ENCODE peak calls at places on chromosomes 11 and 22, in eight cellular contexts. O, U, P, H, V, R, C and S are unnamed samples.

GRCh38 chr11:1049431-1049891 is 12.9 kb upstream of the MUC6 start:
- DNase-seq in P (no peak), O (no peak), V (no peak), U (no peak), C (no peak), H (no peak), R (peak), S (peak)

GRCh38 chr22:44341431-44342346 is 28.9 kb upstream of the SHISAL1 start:
- DNase-seq in O (no peak), C (peak), V (no peak), P (no peak), R (no peak), H (peak), U (no peak), S (peak)

GRCh38 chr11:93123351-93123898 is 74.4 kb downstream of the SLC36A4 start:
- DNase-seq in P (peak), R (no peak), C (peak), U (no peak), H (peak), O (no peak), V (no peak), S (no peak)

GRCh38 chr11:15091620-15092019 is 18.2 kb downstream of the CALCB start:
- DNase-seq in H (no peak), R (no peak), U (no peak), O (no peak), P (no peak), V (no peak), C (no peak), S (no peak)

GRCh38 chr22:48217596-48217995 is 1455.1 kb downstream of the TBC1D22A start:
- DNase-seq in U (no peak), H (no peak), V (no peak), C (no peak), R (peak), O (no peak), P (no peak), S (no peak)

GRCh38 chr11:63918576-63919171 is 1.7 kb upstream of the RCOR2 start:
- DNase-seq in H (no peak), P (no peak), R (no peak), U (no peak), O (no peak), V (no peak), C (no peak), S (no peak)

GRCh38 chr11:29005401-29005980 is 897.3 kb downstream of the METTL15 start:
- DNase-seq in R (no peak), H (no peak), U (no peak), V (no peak), C (no peak), P (no peak), O (no peak), S (no peak)

GRCh38 chr11:62147545-62147944 is 23.7 kb downstream of the INCENP start:
- DNase-seq in V (no peak), P (no peak), H (no peak), R (no peak), U (no peak), O (no peak), C (no peak), S (no peak)

GRCh38 chr22:21876486-21877176 is 9.2 kb upstream of the MAPK1 start:
- DNase-seq in O (no peak), H (peak), P (peak), V (peak), R (no peak), C (peak), U (no peak), S (no peak)

GRCh38 chr11:122642472-122642922 is 13.0 kb upstream of the UBASH3B start:
- DNase-seq in C (peak), O (no peak), U (no peak), H (peak), P (peak), R (no peak), V (peak), S (no peak)

GRCh38 chr11:48062649-48063048 is 82.3 kb downstream of the PTPRJ start:
- DNase-seq in C (no peak), R (no peak), P (no peak), U (no peak), H (no peak), O (no peak), V (no peak), S (no peak)

GRCh38 chr11:7600205-7600775 is 73.0 kb downstream of the CYB5R2 start:
- DNase-seq in V (peak), P (peak), C (peak), O (no peak), R (peak), H (peak), U (peak), S (peak)

GRCh38 chr11:30477061-30477460 is 109.1 kb downstream of the MPPED2 start:
- DNase-seq in V (no peak), U (no peak), H (no peak), P (no peak), R (no peak), O (no peak), C (no peak), S (no peak)

GRCh38 chr22:47113880-47114415 is 351.5 kb downstream of the TBC1D22A start:
- DNase-seq in C (no peak), V (no peak), H (no peak), R (no peak), O (no peak), U (no peak), P (no peak), S (no peak)

GRCh38 chr11:46888636-46889035 is 29.7 kb downstream of the LRP4 start:
- DNase-seq in H (no peak), U (no peak), R (no peak), O (no peak), C (no peak), P (no peak), V (no peak), S (no peak)

GRCh38 chr11:62716206-62716605 is 8.7 kb downstream of the GNG3 start:
- DNase-seq in P (no peak), C (no peak), O (no peak), H (no peak), R (no peak), V (no peak), U (no peak), S (no peak)

GRCh38 chr11:94997437-94997836 is 23.9 kb downstream of the KDM4D start:
- DNase-seq in H (no peak), P (no peak), R (no peak), O (no peak), V (no peak), C (no peak), U (no peak), S (no peak)

GRCh38 chr11:67644042-67644441 is 4.5 kb upstream of the TBX10 start:
- DNase-seq in P (no peak), H (no peak), O (no peak), R (no peak), U (no peak), V (no peak), C (no peak), S (no peak)

GRCh38 chr11:17013548-17014320 is 480 bp downstream of the PLEKHA7 start:
- DNase-seq in R (no peak), U (no peak), P (no peak), O (peak), V (no peak), C (no peak), H (peak), S (no peak)

GRCh38 chr11:76800466-76801200 is 17.5 kb downstream of the TSKU start:
- DNase-seq in U (no peak), O (no peak), V (no peak), P (no peak), H (no peak), C (no peak), R (no peak), S (no peak)

GRCh38 chr22:42932857-42933782 is 76.0 kb upstream of the ARFGAP3 start:
- DNase-seq in O (no peak), H (peak), R (no peak), C (no peak), U (no peak), P (no peak), V (no peak), S (no peak)

GRCh38 chr11:33116535-33116934 is 44.7 kb downstream of the CSTF3 start:
- DNase-seq in H (peak), V (no peak), O (no peak), R (no peak), P (no peak), U (no peak), C (no peak), S (no peak)

GRCh38 chr11:129815596-129816461 is at the start of gene TMEM45B:
- DNase-seq in R (peak), H (no peak), C (no peak), V (no peak), U (no peak), O (no peak), P (no peak), S (no peak)

GRCh38 chr11:95297680-95298452 is 66.9 kb upstream of the SESN3 start:
- DNase-seq in V (no peak), O (no peak), U (no peak), R (no peak), P (no peak), C (no peak), H (no peak), S (no peak)

GRCh38 chr11:36388086-36388485 is 92.0 kb downstream of the PRR5L start:
- DNase-seq in R (no peak), H (no peak), P (no peak), C (no peak), O (no peak), V (no peak), U (no peak), S (no peak)

GRCh38 chr11:35292290-35292689 is 127.1 kb downstream of the SLC1A2 start:
- DNase-seq in P (no peak), H (no peak), O (no peak), V (no peak), R (no peak), U (no peak), C (no peak), S (no peak)

GRCh38 chr22:42648368-42649260 is 578 bp downstream of the CYB5R3 start:
- DNase-seq in H (peak), O (no peak), C (peak), U (no peak), P (no peak), V (no peak), R (peak), S (peak)

GRCh38 chr11:12161603-12162350 is 51.4 kb downstream of the MICAL2 start:
- DNase-seq in C (no peak), V (no peak), R (no peak), U (no peak), O (no peak), P (no peak), H (no peak), S (no peak)

GRCh38 chr11:27041141-27041869 is 690 bp downstream of the BBOX1 start:
- DNase-seq in V (no peak), R (no peak), P (no peak), H (no peak), C (no peak), O (no peak), U (no peak), S (no peak)

GRCh38 chr11:68855205-68855978 is 13.7 kb upstream of the CPT1A start:
- DNase-seq in U (no peak), P (no peak), R (no peak), H (peak), O (no peak), V (no peak), C (peak), S (peak)
- H3K4me3 ChIP-seq in U (peak), P (peak), R (peak), H (peak), O (peak), V (peak), C (peak), S (peak)

GRCh38 chr22:37335819-37336199 is 53.5 kb downstream of the CYTH4 start:
- DNase-seq in C (no peak), H (no peak), O (no peak), V (no peak), U (no peak), P (no peak), R (no peak), S (no peak)
- H3K4me3 ChIP-seq in C (no peak), H (no peak), O (no peak), V (no peak), U (no peak), P (no peak), R (no peak), S (no peak)

DNA sequence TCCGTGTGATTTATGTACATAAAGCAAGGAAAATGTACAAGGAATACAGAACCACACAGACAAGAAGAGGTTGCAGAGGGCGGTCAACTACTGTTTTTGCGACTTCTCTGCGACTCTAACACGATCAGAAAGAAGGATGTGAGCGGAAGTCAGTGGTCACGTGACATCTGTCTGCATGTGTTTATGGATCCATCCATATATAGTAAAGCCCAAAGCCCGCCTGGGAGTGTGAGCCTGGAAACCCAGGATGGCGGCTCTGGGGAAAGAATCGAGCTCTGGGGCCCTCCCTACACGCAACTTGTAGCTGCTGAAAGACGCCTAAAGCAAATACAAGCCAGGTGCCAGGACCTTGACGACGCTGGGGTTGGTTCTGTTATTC is 8.8 kb downstream of the OSBPL5 start:
- DNase-seq in C (no peak), O (no peak), R (no peak), U (no peak), P (no peak), V (peak), H (no peak), S (no peak)
- H3K4me3 ChIP-seq in C (no peak), O (no peak), R (no peak), U (peak), P (no peak), V (no peak), H (peak), S (no peak)

DNA sequence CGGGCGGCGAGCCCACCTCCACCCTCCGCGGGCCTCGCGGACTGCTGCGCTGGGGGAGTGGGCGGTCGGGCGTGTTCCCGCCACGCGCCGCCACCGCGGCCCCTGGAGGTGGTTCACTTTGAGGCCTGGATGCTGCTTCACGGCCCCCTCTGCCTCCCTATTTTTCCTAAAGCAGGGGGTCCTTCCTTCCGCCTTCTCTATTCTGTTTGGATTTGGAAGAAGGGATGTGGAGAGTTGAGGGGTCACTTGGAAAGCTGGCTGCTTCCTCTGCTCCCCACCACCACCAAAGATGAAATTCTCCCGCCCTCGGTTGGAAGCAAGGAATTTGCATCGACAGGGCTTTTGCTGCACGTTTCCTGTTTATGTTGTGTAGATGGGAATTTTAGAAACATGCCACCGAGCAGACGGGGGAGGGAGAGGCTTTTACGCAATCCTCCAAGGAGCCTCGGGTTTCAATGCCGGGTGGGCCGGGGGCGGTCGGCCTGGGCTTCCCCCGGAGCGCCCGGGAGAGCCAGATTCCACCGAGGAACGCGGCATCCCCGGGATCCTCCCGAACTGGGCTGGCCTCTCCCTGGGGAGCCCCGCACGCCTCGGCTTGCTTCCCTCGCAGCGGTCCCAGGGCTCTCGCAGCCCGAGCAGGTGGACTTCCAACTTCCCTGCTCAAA is 402 bp upstream of the SBF2 start:
- DNase-seq in O (no peak), V (peak), R (no peak), H (peak), U (no peak), C (peak), P (peak), S (peak)
- H3K4me3 ChIP-seq in O (peak), V (peak), R (peak), H (peak), U (peak), C (peak), P (peak), S (peak)

DNA sequence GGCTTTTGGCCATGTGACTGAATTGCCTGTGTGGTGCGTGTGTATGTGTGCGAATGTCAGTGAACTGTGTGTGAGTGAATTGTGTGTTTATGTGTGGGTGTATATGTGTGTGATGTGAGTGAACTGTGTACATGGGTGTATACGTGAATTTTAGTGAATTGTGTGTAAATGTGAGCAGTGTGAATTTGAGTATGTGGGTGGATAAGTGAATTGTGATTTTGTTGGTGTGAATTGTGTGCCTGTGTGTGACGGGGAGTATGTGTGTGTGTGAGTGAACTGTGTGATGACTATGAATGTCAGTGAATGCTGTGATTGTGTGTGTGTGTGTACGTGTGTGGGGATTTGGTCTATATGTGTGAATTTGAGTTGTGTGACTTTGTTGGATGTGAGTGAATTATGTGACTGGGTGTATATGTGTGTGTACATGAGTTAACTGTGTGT is 3.5 kb downstream of the DDTL start:
- DNase-seq in V (no peak), C (no peak), R (no peak), H (no peak), P (no peak), U (no peak), O (no peak), S (no peak)
- H3K4me3 ChIP-seq in V (no peak), C (no peak), R (no peak), H (no peak), P (no peak), U (no peak), O (no peak), S (no peak)

GRCh38 chr22:26673485-26673884 is 16.1 kb downstream of the MIAT start:
- DNase-seq in C (no peak), V (peak), R (no peak), H (peak), U (no peak), O (no peak), P (no peak), S (no peak)

GRCh38 chr22:26672590-26673468 is 15.4 kb downstream of the MIAT start:
- DNase-seq in U (peak), R (peak), P (peak), O (peak), V (peak), H (peak), C (peak), S (peak)

GRCh38 chr22:26675687-26676273 is 18.4 kb downstream of the MIAT start:
- DNase-seq in R (no peak), H (no peak), P (no peak), U (no peak), C (no peak), V (no peak), O (no peak), S (no peak)

GRCh38 chr22:26672060-26672471 is 14.7 kb downstream of the MIAT start:
- DNase-seq in H (no peak), U (no peak), V (no peak), C (no peak), O (peak), P (no peak), R (no peak), S (no peak)

DNA sequence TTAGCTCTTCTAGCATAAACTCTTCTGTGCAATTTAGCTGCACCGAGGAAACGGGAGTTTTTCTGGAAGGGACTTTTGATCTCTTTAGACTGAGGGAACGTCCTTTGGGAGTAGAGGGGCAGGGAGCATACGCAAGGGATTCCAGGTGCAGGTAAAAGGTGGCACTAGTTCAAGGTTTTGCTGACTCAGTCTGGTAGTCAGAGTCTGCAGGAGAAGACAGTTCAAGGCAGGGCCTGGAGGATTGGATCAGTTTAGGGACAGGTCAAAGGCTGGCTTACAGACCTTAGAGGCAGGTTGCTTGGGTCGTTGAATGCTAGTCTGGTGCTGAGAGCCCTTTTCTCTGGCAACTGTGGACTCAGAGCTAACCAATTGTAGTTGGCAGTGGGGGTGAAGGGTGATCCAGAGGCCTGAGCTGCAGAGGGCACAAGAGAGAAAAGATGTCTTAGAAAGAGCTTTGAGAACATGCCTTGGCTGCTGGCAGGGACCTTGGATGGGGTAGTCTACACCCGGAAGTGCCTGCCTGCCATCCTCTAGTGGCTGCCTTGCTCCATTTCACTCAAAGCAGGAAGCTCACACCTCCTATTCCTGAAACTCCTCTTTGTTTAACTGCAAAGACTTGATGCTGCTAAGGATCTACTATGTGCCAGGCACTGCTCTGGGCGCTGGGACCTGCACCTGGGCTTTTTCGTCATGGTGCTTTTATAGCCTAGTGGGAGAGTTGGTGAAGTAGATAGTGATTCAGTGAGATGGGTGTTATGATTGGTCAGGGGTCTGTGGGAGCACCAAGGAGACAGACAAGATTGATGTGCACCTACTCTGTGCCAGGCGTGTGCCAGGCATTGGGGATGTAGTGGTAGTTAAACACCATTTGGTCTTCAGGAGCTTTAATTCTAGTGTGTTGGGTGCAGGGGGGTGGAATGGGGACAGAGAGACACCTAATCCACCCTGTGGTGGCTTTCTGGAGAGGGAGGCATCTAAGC is 17.1 kb downstream of the MIAT start:
- DNase-seq in U (no peak), P (no peak), C (no peak), H (no peak), V (no peak), O (no peak), R (no peak), S (no peak)
- H3K4me3 ChIP-seq in U (no peak), P (peak), C (no peak), H (no peak), V (no peak), O (peak), R (no peak), S (no peak)

GRCh38 chr11:131108780-131109179 is 192.5 kb upstream of the SNX19 start:
- DNase-seq in R (peak), P (no peak), U (no peak), H (peak), V (peak), O (no peak), C (no peak), S (no peak)
- H3K4me3 ChIP-seq in R (no peak), P (no peak), U (no peak), H (no peak), V (no peak), O (no peak), C (no peak), S (no peak)

DNA sequence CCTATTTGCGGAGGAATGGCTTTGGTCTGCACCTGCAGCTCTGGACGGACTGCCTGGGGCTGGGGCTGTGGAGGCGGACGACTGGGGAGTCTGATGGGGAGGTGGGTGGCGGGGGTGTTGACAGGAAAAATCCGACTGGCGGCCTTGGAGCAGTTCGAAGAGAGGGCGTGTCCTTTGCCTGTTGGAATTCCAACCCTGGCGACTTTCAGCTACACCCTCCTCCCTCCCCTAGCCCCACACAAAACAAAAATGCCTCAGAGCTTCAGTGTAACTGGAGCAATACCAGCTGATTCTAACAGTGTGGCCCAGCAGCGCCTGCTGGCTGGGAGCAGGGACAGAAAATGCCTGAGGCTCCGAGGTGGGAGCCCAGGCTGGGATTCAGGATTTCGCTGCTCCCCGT is 85.4 kb downstream of the ATXN10 start:
- DNase-seq in O (no peak), H (peak), R (peak), U (no peak), V (no peak), C (peak), P (no peak), S (no peak)
- H3K4me3 ChIP-seq in O (no peak), H (no peak), R (no peak), U (no peak), V (no peak), C (no peak), P (no peak), S (no peak)